ENCODE peak calls at places on chromosomes 7 and 10, in six cellular contexts. L is lower lobe of right lung; T is CD4-positive, CD25-positive, alpha-beta regulatory T cell; D is cardiac muscle cell; Q is aorta; C is H9. J is an unnamed sample. For H3K27me3, the result is how much of the 10 kb centered on the place peaks cover.

GRCh38 chr7:32379486-32380115 is 110.6 kb downstream of the LSM5 start:
- DNase-seq in L (no peak), T (no peak), D (no peak), Q (no peak), C (no peak), J (no peak)

GRCh38 chr10:5582736-5583135 is 58.0 kb downstream of the CALML3 start:
- DNase-seq in L (peak), T (no peak), D (no peak), Q (peak), C (no peak), J (no peak)

GRCh38 chr7:2805213-2806003 is 38.7 kb downstream of the GNA12 start:
- DNase-seq in L (no peak), T (no peak), D (no peak), Q (no peak), C (no peak), J (peak)

GRCh38 chr7:86248977-86249376 is 394.7 kb upstream of the GRM3 start:
- DNase-seq in L (no peak), T (no peak), D (no peak), Q (no peak), C (no peak), J (no peak)

GRCh38 chr7:20470726-20471125 is 140.0 kb downstream of the ITGB8 start:
- DNase-seq in L (no peak), T (no peak), D (no peak), Q (no peak), C (no peak), J (no peak)

GRCh38 chr10:15571570-15571969 is 148.2 kb downstream of the ITGA8 start:
- DNase-seq in L (no peak), T (no peak), D (peak), Q (no peak), C (no peak), J (peak)

GRCh38 chr7:116628971-116629586 is 42.9 kb upstream of the MET start:
- DNase-seq in L (no peak), T (no peak), D (no peak), Q (no peak), C (no peak), J (no peak)

GRCh38 chr7:112940314-112940732 is 146.3 kb downstream of the GPR85 start:
- DNase-seq in L (no peak), T (no peak), D (no peak), Q (no peak), C (no peak), J (no peak)

GRCh38 chr7:149669121-149669818 is 104.1 kb downstream of the ZNF467 start:
- DNase-seq in L (no peak), T (no peak), D (no peak), Q (no peak), C (no peak), J (no peak)

GRCh38 chr10:118875087-118875486 is 120.3 kb upstream of the CACUL1 start:
- DNase-seq in L (no peak), T (no peak), D (no peak), Q (no peak), C (no peak), J (no peak)

GRCh38 chr7:11104578-11104977 is 130.9 kb downstream of the PHF14 start:
- DNase-seq in L (no peak), T (no peak), D (no peak), Q (no peak), C (no peak), J (no peak)

DNA sequence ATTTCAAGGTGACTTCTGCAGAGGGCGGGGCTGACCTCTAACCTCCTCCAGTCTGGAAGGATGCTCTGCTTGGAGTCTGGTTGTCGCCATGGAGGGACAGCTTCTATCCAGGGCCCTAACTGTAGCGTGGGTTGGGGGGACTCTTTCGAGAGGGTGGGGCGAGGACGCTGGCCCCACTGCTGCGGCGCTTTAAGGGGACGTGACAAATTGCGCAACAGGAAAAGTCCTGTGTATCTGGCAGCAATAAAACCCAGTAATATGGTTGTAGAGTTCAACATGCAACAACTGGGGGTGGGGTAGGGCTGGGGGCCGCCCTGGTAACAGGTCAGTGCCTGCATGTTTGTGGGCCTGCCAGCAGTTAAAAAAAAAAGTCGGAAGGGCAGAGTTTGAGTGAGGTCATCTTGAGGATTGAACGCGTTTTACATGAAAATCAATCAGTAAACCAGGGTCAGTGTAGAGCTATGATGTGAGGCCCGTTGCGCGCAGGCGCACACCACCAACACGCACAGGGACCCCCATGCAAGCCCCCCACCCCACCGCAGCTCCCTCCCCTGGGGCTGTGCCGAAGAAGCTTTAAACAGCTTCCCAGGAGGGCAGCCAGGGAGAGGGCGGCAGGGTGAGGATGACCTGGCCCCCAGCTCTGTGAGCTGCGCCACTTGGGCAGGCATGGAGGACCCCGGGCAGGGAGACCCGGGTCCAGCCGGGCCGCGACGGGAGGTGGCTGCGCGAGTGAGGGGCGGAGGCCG is 4.3 kb downstream of the SHH start:
- DNase-seq in L (no peak), T (no peak), D (no peak), Q (no peak), C (peak), J (no peak)
- H3K27me3 ChIP-seq in L (half or more), T (under half), D (half or more), Q (under half), C (half or more), J (half or more)

DNA sequence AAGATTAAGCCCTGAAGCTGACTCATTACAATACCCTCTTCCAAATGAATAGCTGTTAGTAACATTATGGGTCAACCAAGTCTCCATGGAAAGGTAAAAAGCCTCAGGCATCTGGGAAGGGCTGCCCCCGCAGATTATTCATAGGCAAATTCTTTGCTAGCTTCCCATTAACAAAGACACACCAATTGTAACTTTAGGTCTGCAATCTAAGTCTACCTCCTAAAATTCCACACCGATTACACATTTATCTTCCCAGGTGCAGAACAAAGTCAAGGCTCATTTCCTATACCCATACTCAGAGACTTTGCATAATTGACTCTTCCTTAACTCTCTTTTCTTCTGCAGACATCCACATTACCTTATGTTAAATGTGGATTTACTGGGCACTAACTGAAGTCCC is 826.3 kb upstream of the MBL2 start:
- DNase-seq in L (no peak), T (no peak), D (no peak), Q (no peak), C (peak), J (no peak)
- H3K27me3 ChIP-seq in L (under half), T (under half), D (under half), Q (under half), C (under half), J (under half)

DNA sequence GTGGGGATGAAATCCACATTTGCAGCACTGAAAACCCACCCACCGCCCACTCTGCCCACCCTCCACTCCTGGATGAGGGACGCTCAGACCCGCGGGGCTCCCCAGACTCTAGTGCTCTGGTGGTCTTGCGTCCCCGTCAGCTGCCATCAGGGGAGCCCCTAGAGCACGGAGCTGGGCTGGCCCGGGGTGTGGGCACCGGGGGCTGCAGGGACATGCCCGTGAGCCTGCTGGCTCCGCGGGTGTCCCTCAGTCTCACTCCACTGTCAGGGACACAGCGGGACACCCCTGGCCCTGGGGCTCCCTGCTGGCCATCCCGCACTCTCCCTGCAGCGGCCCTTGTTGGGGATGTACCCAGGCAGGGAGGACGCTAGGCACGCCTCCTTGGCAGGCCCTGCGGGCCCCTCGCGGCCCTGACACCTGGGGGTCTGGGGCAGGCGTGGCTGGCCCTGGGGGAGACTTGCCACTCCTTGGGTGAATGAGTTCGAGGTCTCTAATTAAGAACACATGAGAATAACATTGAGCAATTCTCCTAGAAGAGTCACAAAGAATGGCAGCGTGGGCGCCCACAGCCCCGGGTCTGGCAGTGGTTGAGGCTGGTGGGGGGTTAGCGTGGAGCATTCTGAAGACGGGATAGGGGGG is 64.2 kb downstream of the CFAP46 start:
- DNase-seq in L (no peak), T (no peak), D (no peak), Q (peak), C (peak), J (no peak)
- H3K27me3 ChIP-seq in L (under half), T (under half), D (under half), Q (under half), C (under half), J (half or more)

DNA sequence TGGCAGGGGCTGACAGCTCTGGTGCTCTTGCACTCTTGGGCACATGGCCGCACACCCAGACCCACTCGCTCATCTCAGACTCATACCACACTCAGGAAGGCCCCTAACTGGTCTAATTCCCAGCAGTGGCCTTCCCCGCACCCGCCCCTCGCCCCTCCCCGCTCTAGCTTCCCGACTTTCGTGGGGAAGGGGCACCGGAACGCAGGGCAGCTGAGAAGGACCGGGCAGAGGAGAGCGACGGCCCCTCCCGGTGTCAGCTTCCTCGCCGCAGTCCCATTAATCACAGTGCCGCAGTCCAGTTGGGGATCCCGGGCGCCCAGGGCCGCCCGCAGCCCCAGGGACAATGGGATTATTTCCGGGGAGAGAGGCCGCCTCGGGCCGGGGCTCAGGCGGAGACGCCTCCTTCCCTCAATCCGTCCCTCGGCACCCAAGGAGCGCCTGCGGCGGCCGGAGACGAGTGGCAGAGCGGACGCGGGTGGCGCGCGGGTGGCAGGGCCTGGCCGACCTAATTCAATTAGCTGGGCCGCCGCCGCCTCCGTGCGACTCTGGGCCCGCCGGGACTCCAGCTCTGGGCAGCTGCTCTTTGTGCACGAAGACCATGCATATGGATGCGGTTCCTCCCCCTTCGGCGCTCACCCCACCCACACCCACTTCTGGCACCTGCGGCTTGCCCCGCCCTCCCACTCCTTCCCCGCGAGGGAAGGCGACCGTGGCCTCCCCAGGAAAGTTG is 7.8 kb upstream of the TLX1 start:
- DNase-seq in L (no peak), T (no peak), D (no peak), Q (peak), C (no peak), J (no peak)
- H3K27me3 ChIP-seq in L (half or more), T (under half), D (half or more), Q (under half), C (half or more), J (half or more)

GRCh38 chr10:105761861-105762260 is 1120.8 kb downstream of the SORCS3 start:
- DNase-seq in L (no peak), T (no peak), D (no peak), Q (no peak), C (no peak), J (no peak)

GRCh38 chr10:105759741-105760140 is 1118.7 kb downstream of the SORCS3 start:
- DNase-seq in L (no peak), T (no peak), D (no peak), Q (no peak), C (no peak), J (no peak)

GRCh38 chr10:105756386-105756785 is 1115.3 kb downstream of the SORCS3 start:
- DNase-seq in L (no peak), T (no peak), D (peak), Q (no peak), C (no peak), J (no peak)

GRCh38 chr10:105757302-105757701 is 1116.2 kb downstream of the SORCS3 start:
- DNase-seq in L (no peak), T (no peak), D (no peak), Q (no peak), C (no peak), J (peak)

DNA sequence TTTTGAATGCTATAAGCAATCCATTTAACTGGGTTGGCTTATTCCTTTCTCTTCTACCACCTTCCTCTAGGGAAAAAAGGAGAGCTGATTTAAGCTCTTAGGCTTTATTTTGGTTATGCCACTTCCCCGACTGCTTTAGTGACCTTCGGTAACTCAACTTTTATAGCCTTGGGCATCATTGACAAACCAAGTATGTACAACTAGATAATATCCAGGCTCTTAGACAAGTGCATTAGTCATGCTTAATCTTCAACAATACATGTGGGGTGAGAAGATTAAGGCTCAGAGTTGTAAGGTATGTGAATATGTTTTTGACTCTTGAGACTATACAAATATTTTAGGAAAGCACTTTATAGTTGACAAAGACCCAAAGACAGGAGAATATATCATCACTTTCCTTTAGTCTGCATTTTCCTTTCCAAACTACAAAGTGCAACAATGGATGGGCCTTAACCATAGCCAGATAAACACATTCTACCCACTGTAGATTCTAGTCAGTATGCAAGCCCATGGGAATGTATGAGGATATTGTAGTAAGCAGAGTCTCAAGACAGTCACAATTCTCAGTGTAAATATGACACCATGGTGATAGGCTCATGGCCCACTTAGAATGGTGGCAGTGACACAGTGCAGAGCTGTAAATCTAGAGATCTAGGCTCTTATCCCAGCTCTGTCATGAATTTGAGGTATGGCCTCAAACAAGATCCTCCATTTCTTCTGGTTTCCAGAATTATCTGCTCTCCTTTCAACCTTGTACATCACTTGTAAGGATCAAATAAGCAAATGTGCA is 1117.3 kb downstream of the SORCS3 start:
- DNase-seq in L (no peak), T (no peak), D (peak), Q (no peak), C (no peak), J (no peak)
- H3K27me3 ChIP-seq in L (under half), T (under half), D (under half), Q (under half), C (under half), J (under half)

DNA sequence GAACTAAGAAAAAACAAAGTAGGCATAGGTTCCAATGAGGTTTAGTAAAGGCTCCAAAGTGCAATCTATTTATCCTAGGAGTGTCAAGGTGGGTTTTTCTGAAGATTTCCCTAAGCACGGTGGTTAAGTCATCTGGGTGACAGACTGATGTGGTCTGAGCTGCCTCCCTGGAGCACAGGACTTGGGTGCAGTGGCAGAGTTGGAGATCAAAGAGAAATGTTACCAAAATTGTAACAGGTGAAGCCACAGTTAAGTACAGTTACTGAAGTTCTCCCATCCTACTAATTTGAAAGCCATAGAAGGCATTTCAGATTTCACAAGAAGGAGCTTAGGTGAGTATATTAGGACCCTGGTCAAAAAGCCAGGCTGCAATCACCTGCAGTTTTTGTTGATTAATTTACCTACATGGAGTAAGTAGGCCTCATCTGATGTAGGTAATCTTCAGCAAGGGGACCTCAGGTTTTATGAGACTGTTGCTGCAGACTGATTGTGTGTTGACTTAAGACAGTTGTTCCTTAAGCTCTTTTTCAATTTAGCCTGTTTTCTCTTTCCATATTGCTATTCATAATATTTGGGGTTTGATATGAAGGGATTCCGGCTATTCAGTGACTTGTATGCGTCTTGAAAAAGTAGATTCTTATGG is 3.0 kb downstream of the DLX6 start:
- DNase-seq in L (no peak), T (no peak), D (no peak), Q (no peak), C (no peak), J (no peak)
- H3K27me3 ChIP-seq in L (half or more), T (half or more), D (half or more), Q (under half), C (half or more), J (half or more)

DNA sequence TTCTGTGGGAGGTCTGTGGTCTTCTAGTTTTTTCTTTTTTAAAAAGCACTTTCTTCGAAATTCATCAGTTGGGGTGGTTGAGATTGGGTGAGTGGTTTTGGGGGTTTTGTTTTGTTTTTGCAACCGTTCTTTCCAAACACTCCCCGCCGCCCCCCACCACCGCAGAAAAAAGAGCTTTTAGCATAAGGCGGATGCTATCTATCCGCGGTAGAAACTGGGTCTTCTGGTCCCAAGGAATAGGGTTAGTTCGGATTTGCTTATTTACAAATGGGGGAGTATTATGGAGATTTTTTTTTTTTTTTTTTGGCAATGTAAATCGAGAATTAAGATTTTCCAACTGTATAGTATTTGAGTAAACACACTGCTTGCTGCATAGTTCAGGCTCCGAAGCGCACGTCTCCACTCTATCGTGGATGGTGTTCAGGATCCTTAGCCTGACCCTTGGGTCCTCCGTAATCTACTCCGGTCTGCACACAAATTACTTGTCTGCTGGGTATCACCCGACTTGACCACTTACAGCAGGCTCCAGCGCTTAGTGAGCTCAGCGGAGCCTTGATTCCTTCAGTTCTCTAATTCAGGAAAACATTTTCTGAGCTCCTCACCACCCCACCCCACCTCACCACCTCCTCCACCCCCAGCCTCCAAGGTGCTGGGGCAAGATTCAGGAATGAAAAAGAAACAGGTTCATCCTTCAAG is 757 bp upstream of the NRCAM start:
- DNase-seq in L (no peak), T (no peak), D (no peak), Q (no peak), C (no peak), J (no peak)
- H3K27me3 ChIP-seq in L (under half), T (under half), D (half or more), Q (under half), C (under half), J (half or more)

GRCh38 chr10:8061274-8062211 is 7.1 kb downstream of the GATA3 start:
- DNase-seq in L (no peak), T (peak), D (peak), Q (no peak), C (no peak), J (no peak)
- H3K27me3 ChIP-seq in L (half or more), T (under half), D (under half), Q (under half), C (half or more), J (half or more)

DNA sequence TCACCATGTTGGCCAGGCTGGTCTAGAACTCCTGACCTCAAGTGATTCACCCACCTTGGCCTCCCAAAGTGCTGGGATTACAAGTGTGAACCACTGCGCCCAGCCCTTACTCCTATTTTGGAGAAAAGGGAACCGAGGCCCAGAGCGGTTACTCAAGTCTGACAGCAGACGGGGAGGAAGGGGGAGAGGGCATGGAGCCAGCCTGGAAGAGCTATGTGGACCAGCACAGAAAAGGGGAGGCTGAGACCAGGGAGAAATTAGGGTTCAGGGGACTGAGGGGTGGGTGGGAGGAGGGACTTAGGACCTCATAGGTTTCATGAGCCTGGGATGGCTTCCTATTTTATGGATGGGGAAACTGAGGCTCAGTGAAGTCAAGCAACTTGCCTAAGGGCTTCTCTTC is 1.5 kb downstream of the SFRP5 start:
- DNase-seq in L (no peak), T (no peak), D (no peak), Q (no peak), C (no peak), J (no peak)
- H3K27me3 ChIP-seq in L (under half), T (under half), D (under half), Q (under half), C (under half), J (half or more)